ENCODE peak calls at places on chromosomes 3 and 15, in ten cellular contexts. One of them, this sample, is unnamed.

GRCh38 chr15:101314301-101314700 is 19.3 kb upstream of the SNRPA1 start:
- DNase-seq in colonic mucosa: no peak
- DNase-seq in IMR-90: no peak
- DNase-seq in A549: no peak
- DNase-seq in small intestine: no peak
- DNase-seq in cardiac muscle cell: no peak
- DNase-seq in SJSA1: no peak
- DNase-seq in GM23248: no peak
- DNase-seq in adrenal gland: no peak
- DNase-seq in GM23338: no peak
- DNase-seq in this sample: no peak

GRCh38 chr3:28780480-28780879 is 431.9 kb upstream of the AZI2 start:
- DNase-seq in GM23338: no peak
- DNase-seq in SJSA1: no peak
- DNase-seq in colonic mucosa: no peak
- DNase-seq in small intestine: no peak
- DNase-seq in IMR-90: no peak
- DNase-seq in A549: no peak
- DNase-seq in cardiac muscle cell: no peak
- DNase-seq in adrenal gland: no peak
- DNase-seq in GM23248: no peak
- DNase-seq in this sample: no peak

GRCh38 chr3:153830552-153830951 is 290.6 kb upstream of the ARHGEF26 start:
- DNase-seq in A549: no peak
- DNase-seq in GM23248: no peak
- DNase-seq in colonic mucosa: no peak
- DNase-seq in cardiac muscle cell: no peak
- DNase-seq in SJSA1: no peak
- DNase-seq in IMR-90: no peak
- DNase-seq in GM23338: no peak
- DNase-seq in adrenal gland: no peak
- DNase-seq in small intestine: no peak
- DNase-seq in this sample: no peak

GRCh38 chr3:46854543-46854942 is 8.7 kb downstream of the MYL3 start:
- DNase-seq in small intestine: no peak
- DNase-seq in cardiac muscle cell: no peak
- DNase-seq in GM23248: no peak
- DNase-seq in GM23338: no peak
- DNase-seq in A549: no peak
- DNase-seq in IMR-90: no peak
- DNase-seq in colonic mucosa: no peak
- DNase-seq in adrenal gland: peak
- DNase-seq in SJSA1: no peak
- DNase-seq in this sample: no peak

GRCh38 chr15:60695713-60696522 is 217.0 kb upstream of the ICE2 start:
- DNase-seq in GM23338: no peak
- DNase-seq in GM23248: peak
- DNase-seq in adrenal gland: peak
- DNase-seq in cardiac muscle cell: no peak
- DNase-seq in A549: no peak
- DNase-seq in SJSA1: no peak
- DNase-seq in small intestine: peak
- DNase-seq in IMR-90: peak
- DNase-seq in colonic mucosa: no peak
- DNase-seq in this sample: no peak

GRCh38 chr15:72481015-72481659 is 7.0 kb downstream of the ARIH1 start:
- DNase-seq in small intestine: no peak
- DNase-seq in colonic mucosa: no peak
- DNase-seq in cardiac muscle cell: no peak
- DNase-seq in GM23248: no peak
- DNase-seq in adrenal gland: no peak
- DNase-seq in GM23338: no peak
- DNase-seq in A549: no peak
- DNase-seq in IMR-90: no peak
- DNase-seq in SJSA1: no peak
- DNase-seq in this sample: no peak

GRCh38 chr15:45674646-45675045 is 39.8 kb downstream of the SQOR start:
- DNase-seq in SJSA1: no peak
- DNase-seq in small intestine: no peak
- DNase-seq in GM23338: no peak
- DNase-seq in A549: no peak
- DNase-seq in IMR-90: no peak
- DNase-seq in cardiac muscle cell: no peak
- DNase-seq in colonic mucosa: no peak
- DNase-seq in adrenal gland: no peak
- DNase-seq in GM23248: no peak
- DNase-seq in this sample: no peak

GRCh38 chr3:149971403-149972075 is 844 bp upstream of the PFN2 start:
- DNase-seq in IMR-90: peak
- DNase-seq in small intestine: peak
- DNase-seq in cardiac muscle cell: no peak
- DNase-seq in GM23338: peak
- DNase-seq in colonic mucosa: peak
- DNase-seq in GM23248: peak
- DNase-seq in SJSA1: peak
- DNase-seq in A549: peak
- DNase-seq in adrenal gland: peak
- DNase-seq in this sample: peak

GRCh38 chr3:187696036-187696435 is 6.3 kb downstream of the RTP2 start:
- DNase-seq in GM23248: peak
- DNase-seq in IMR-90: no peak
- DNase-seq in adrenal gland: no peak
- DNase-seq in SJSA1: no peak
- DNase-seq in cardiac muscle cell: no peak
- DNase-seq in small intestine: no peak
- DNase-seq in colonic mucosa: no peak
- DNase-seq in A549: no peak
- DNase-seq in GM23338: no peak
- DNase-seq in this sample: no peak

GRCh38 chr3:187698499-187699399 is 3.6 kb downstream of the RTP2 start:
- DNase-seq in A549: no peak
- DNase-seq in SJSA1: no peak
- DNase-seq in small intestine: no peak
- DNase-seq in cardiac muscle cell: no peak
- DNase-seq in adrenal gland: no peak
- DNase-seq in GM23338: no peak
- DNase-seq in colonic mucosa: no peak
- DNase-seq in IMR-90: no peak
- DNase-seq in GM23248: no peak
- DNase-seq in this sample: no peak

GRCh38 chr3:187702507-187703033 is at the start of gene RTP2:
- DNase-seq in small intestine: no peak
- DNase-seq in adrenal gland: no peak
- DNase-seq in A549: no peak
- DNase-seq in IMR-90: no peak
- DNase-seq in GM23248: no peak
- DNase-seq in cardiac muscle cell: no peak
- DNase-seq in SJSA1: peak
- DNase-seq in GM23338: no peak
- DNase-seq in colonic mucosa: no peak
- DNase-seq in this sample: no peak

GRCh38 chr3:187695434-187695833 is 6.9 kb downstream of the RTP2 start:
- DNase-seq in colonic mucosa: no peak
- DNase-seq in IMR-90: no peak
- DNase-seq in GM23248: no peak
- DNase-seq in adrenal gland: no peak
- DNase-seq in SJSA1: no peak
- DNase-seq in GM23338: no peak
- DNase-seq in cardiac muscle cell: peak
- DNase-seq in small intestine: no peak
- DNase-seq in A549: no peak
- DNase-seq in this sample: no peak

GRCh38 chr3:187700249-187700648 is 2.1 kb downstream of the RTP2 start:
- DNase-seq in IMR-90: no peak
- DNase-seq in colonic mucosa: no peak
- DNase-seq in A549: no peak
- DNase-seq in GM23338: no peak
- DNase-seq in cardiac muscle cell: no peak
- DNase-seq in SJSA1: no peak
- DNase-seq in small intestine: no peak
- DNase-seq in GM23248: no peak
- DNase-seq in adrenal gland: no peak
- DNase-seq in this sample: no peak
- H3K27ac ChIP-seq in IMR-90: no peak
- H3K27ac ChIP-seq in colonic mucosa: no peak
- H3K27ac ChIP-seq in A549: no peak
- H3K27ac ChIP-seq in GM23338: no peak
- H3K27ac ChIP-seq in cardiac muscle cell: no peak
- H3K27ac ChIP-seq in SJSA1: no peak
- H3K27ac ChIP-seq in small intestine: no peak
- H3K27ac ChIP-seq in GM23248: no peak
- H3K27ac ChIP-seq in adrenal gland: no peak
- H3K27ac ChIP-seq in this sample: no peak

GRCh38 chr15:51837784-51838183 is 8.3 kb downstream of the TMOD3 start:
- DNase-seq in IMR-90: peak
- DNase-seq in colonic mucosa: no peak
- DNase-seq in A549: no peak
- DNase-seq in GM23338: no peak
- DNase-seq in GM23248: no peak
- DNase-seq in cardiac muscle cell: peak
- DNase-seq in small intestine: no peak
- DNase-seq in adrenal gland: no peak
- DNase-seq in SJSA1: peak
- DNase-seq in this sample: no peak
- H3K27ac ChIP-seq in IMR-90: no peak
- H3K27ac ChIP-seq in colonic mucosa: no peak
- H3K27ac ChIP-seq in A549: peak
- H3K27ac ChIP-seq in GM23338: no peak
- H3K27ac ChIP-seq in GM23248: no peak
- H3K27ac ChIP-seq in cardiac muscle cell: peak
- H3K27ac ChIP-seq in small intestine: no peak
- H3K27ac ChIP-seq in adrenal gland: no peak
- H3K27ac ChIP-seq in SJSA1: peak
- H3K27ac ChIP-seq in this sample: no peak

DNA sequence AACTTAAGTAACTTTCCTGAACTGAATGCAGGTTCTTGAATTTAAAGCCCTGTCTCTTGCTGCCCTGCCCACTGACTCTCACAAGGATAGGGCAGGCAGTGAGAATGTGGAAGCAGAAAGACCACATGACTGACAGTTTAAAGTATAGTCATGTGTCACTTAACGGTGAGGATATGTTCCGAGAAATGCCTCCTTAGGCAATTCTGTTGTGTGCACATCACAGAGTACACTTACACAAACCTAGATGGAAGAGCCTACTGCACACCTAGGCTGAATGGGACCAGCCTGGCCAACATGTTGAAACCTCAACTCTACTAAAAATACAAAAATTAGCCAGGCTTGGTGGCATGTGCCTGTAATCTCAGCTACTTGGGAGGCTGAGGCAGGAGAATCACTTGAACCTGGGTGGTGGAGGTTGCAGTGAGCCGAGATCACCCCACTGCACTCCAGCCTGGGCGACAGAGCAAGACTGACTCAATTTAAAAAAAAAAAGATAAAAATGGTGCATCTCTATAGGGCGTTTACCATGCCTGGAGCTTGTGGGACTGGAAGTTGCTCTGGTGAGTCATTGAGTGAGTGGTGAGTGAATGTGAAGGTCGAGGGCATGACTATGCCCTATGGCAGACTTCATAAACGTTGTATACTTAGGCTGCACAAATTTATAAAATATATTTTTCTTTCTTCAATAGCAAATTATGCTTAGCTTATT is 18.9 kb upstream of the COPG1 start:
- DNase-seq in small intestine: peak
- DNase-seq in GM23248: peak
- DNase-seq in SJSA1: peak
- DNase-seq in adrenal gland: peak
- DNase-seq in IMR-90: peak
- DNase-seq in colonic mucosa: no peak
- DNase-seq in GM23338: no peak
- DNase-seq in cardiac muscle cell: peak
- DNase-seq in A549: no peak
- DNase-seq in this sample: no peak
- H3K27ac ChIP-seq in small intestine: no peak
- H3K27ac ChIP-seq in GM23248: peak
- H3K27ac ChIP-seq in SJSA1: peak
- H3K27ac ChIP-seq in adrenal gland: peak
- H3K27ac ChIP-seq in IMR-90: peak
- H3K27ac ChIP-seq in colonic mucosa: peak
- H3K27ac ChIP-seq in GM23338: no peak
- H3K27ac ChIP-seq in cardiac muscle cell: no peak
- H3K27ac ChIP-seq in A549: peak
- H3K27ac ChIP-seq in this sample: no peak

GRCh38 chr15:90839187-90840071 is 29.0 kb upstream of the FURIN start:
- DNase-seq in adrenal gland: no peak
- DNase-seq in small intestine: peak
- DNase-seq in IMR-90: peak
- DNase-seq in SJSA1: no peak
- DNase-seq in cardiac muscle cell: peak
- DNase-seq in GM23338: peak
- DNase-seq in colonic mucosa: peak
- DNase-seq in A549: no peak
- DNase-seq in GM23248: no peak
- DNase-seq in this sample: peak

GRCh38 chr15:90836296-90836871 is 32.0 kb upstream of the FURIN start:
- DNase-seq in A549: peak
- DNase-seq in cardiac muscle cell: peak
- DNase-seq in SJSA1: peak
- DNase-seq in GM23248: peak
- DNase-seq in colonic mucosa: no peak
- DNase-seq in IMR-90: peak
- DNase-seq in GM23338: no peak
- DNase-seq in adrenal gland: peak
- DNase-seq in small intestine: no peak
- DNase-seq in this sample: no peak

GRCh38 chr15:90838066-90838465 is 30.3 kb upstream of the FURIN start:
- DNase-seq in GM23338: no peak
- DNase-seq in cardiac muscle cell: no peak
- DNase-seq in adrenal gland: no peak
- DNase-seq in GM23248: no peak
- DNase-seq in IMR-90: no peak
- DNase-seq in small intestine: peak
- DNase-seq in A549: no peak
- DNase-seq in colonic mucosa: no peak
- DNase-seq in SJSA1: no peak
- DNase-seq in this sample: peak

GRCh38 chr15:90838544-90838943 is 29.8 kb upstream of the FURIN start:
- DNase-seq in GM23338: no peak
- DNase-seq in IMR-90: no peak
- DNase-seq in colonic mucosa: no peak
- DNase-seq in adrenal gland: no peak
- DNase-seq in cardiac muscle cell: no peak
- DNase-seq in SJSA1: no peak
- DNase-seq in A549: no peak
- DNase-seq in small intestine: no peak
- DNase-seq in GM23248: no peak
- DNase-seq in this sample: no peak

DNA sequence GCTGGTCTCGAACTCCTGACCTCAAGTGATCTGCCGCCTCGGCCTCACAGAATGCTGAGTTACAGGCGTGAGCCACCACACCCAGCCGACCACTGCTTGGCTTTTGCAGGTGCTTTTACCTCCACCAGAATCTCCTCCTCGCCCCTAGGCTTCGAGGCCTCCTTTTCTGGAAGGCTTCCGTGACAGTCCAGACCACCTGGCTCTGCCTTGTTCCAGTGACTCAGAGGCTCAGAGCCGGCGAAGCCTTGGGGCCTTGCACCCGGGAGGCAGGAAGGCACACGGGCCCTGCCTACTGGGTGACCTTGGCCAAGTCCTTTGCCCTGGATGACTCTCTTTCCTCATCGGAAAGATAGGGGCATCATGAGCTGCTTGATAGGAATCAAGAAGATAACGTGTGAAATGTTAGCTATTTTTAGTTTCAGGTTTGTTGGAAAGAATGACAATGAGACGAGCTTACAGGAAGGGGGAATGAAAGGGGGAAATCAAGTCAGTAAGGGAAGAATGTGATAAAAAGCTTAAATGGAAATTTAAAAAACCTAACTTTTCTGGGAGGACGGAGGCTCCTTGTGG is 31.3 kb upstream of the FURIN start:
- DNase-seq in GM23338: no peak
- DNase-seq in cardiac muscle cell: no peak
- DNase-seq in small intestine: peak
- DNase-seq in GM23248: no peak
- DNase-seq in colonic mucosa: no peak
- DNase-seq in A549: no peak
- DNase-seq in IMR-90: no peak
- DNase-seq in SJSA1: peak
- DNase-seq in adrenal gland: peak
- DNase-seq in this sample: no peak
- H3K27ac ChIP-seq in GM23338: no peak
- H3K27ac ChIP-seq in cardiac muscle cell: no peak
- H3K27ac ChIP-seq in small intestine: no peak
- H3K27ac ChIP-seq in GM23248: no peak
- H3K27ac ChIP-seq in colonic mucosa: no peak
- H3K27ac ChIP-seq in A549: no peak
- H3K27ac ChIP-seq in IMR-90: no peak
- H3K27ac ChIP-seq in SJSA1: peak
- H3K27ac ChIP-seq in adrenal gland: no peak
- H3K27ac ChIP-seq in this sample: no peak

This sample was measured in transverse colon.